ENCODE peak calls at places on chromosomes 13 and 19, in four cellular contexts. M is H1, V is K562, E is HepG2. F is an unnamed sample.

GRCh38 chr13:110818747-110819146 is 96.1 kb downstream of the ANKRD10 start:
- DNase-seq in E (no peak), M (peak; percentile 34), V (no peak), F (no peak)

GRCh38 chr13:102569488-102569887 is 27.3 kb upstream of the TPP2 start:
- DNase-seq in V (no peak), M (no peak), E (no peak), F (no peak)

GRCh38 chr19:47471733-47472457 is at the start of gene SLC8A2:
- DNase-seq in V (peak; percentile 97), M (peak; percentile 89), E (peak; percentile 52), F (peak; percentile 46)

GRCh38 chr19:45098521-45099464 is 5.8 kb downstream of the PPP1R37 start:
- DNase-seq in V (no peak), M (no peak), E (peak; percentile 40), F (peak; percentile 27)

GRCh38 chr13:21336609-21337008 is 122.5 kb downstream of the ZDHHC20 start:
- DNase-seq in V (no peak), E (no peak), M (no peak), F (no peak)

GRCh38 chr19:11745871-11746270 is 7.1 kb upstream of the ZNF823 start:
- DNase-seq in E (no peak), V (no peak), M (no peak), F (no peak)

GRCh38 chr19:57269515-57270250 is 10.6 kb upstream of the ZNF460 start:
- DNase-seq in M (no peak), V (peak; percentile 12), E (no peak), F (peak; percentile 34)

GRCh38 chr19:11418518-11419506 is at the start of gene RGL3:
- DNase-seq in E (no peak), V (peak; percentile 34), M (peak; percentile 90), F (no peak)

GRCh38 chr19:56866563-56866962 is 26.0 kb upstream of the PEG3 start:
- DNase-seq in V (no peak), M (no peak), E (no peak), F (no peak)

GRCh38 chr13:77981191-77981925 is 62.7 kb upstream of the EDNRB start:
- DNase-seq in M (no peak), V (no peak), E (no peak), F (peak; percentile 37)

GRCh38 chr13:40247845-40248244 is 418.6 kb downstream of the FOXO1 start:
- DNase-seq in V (no peak), M (no peak), E (no peak), F (no peak)

GRCh38 chr13:33015791-33016323 is 366 bp upstream of the KL start:
- DNase-seq in E (no peak), M (peak; percentile 57), V (no peak), F (no peak)

GRCh38 chr13:53920916-53921315 is 892.3 kb downstream of the OLFM4 start:
- DNase-seq in M (no peak), V (no peak), E (no peak), F (no peak)

GRCh38 chr19:3982701-3983541 is 2.3 kb downstream of the EEF2 start:
- DNase-seq in V (no peak), E (peak; percentile 41), M (peak; percentile 46), F (peak; percentile 12)

GRCh38 chr13:99013951-99014350 is 36.1 kb upstream of the DOCK9 start:
- DNase-seq in V (no peak), E (no peak), M (no peak), F (no peak)

GRCh38 chr13:72151241-72151640 is 284.2 kb upstream of the DACH1 start:
- DNase-seq in M (no peak), E (no peak), V (no peak), F (no peak)

GRCh38 chr13:30676672-30677071 is 58.7 kb upstream of the ALOX5AP start:
- DNase-seq in E (peak; percentile 26), M (no peak), V (no peak), F (peak; percentile 46)

GRCh38 chr19:4516939-4517300 is 1.4 kb downstream of the PLIN4 start:
- DNase-seq in V (no peak), E (no peak), M (no peak), F (no peak)

GRCh38 chr13:111399776-111400505 is 79.5 kb downstream of the TEX29 start:
- DNase-seq in V (no peak), E (no peak), M (no peak), F (no peak)

GRCh38 chr13:79079351-79079839 is 326.7 kb downstream of the RBM26 start:
- DNase-seq in M (no peak), E (no peak), V (no peak), F (no peak)

GRCh38 chr13:101785858-101786257 is 333.4 kb downstream of the ITGBL1 start:
- DNase-seq in V (no peak), M (peak; percentile 47), E (peak; percentile 17), F (no peak)

GRCh38 chr19:11505504-11506100 is at the start of gene ZNF653:
- DNase-seq in V (peak; percentile 97), M (peak; percentile 98), E (peak; percentile 89), F (peak; percentile 94)

DNA sequence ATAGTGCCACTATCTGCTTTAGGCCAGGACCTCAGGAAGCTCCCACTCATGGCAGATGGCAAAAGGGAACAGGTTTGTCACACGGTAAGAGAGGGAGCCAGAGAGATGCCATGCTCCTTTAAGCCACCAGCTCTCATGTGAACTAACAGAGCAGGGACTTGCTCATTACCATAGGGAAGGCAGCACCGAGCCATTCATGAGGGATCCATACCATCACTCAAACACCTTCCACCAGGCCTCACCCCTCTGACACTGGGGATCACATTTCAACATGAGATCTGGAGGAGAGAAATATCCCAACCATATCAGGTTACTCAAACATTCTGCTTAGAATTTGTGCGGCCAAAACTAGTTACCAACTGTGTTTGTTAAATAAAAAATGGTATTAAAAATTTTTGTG is 427.0 kb downstream of the UQCRFS1 start:
- DNase-seq in E (no peak), M (no peak), V (no peak), F (no peak)
- TF ChIP-seq MAX in E (no peak), M (no peak), V (no peak), F (no peak)

DNA sequence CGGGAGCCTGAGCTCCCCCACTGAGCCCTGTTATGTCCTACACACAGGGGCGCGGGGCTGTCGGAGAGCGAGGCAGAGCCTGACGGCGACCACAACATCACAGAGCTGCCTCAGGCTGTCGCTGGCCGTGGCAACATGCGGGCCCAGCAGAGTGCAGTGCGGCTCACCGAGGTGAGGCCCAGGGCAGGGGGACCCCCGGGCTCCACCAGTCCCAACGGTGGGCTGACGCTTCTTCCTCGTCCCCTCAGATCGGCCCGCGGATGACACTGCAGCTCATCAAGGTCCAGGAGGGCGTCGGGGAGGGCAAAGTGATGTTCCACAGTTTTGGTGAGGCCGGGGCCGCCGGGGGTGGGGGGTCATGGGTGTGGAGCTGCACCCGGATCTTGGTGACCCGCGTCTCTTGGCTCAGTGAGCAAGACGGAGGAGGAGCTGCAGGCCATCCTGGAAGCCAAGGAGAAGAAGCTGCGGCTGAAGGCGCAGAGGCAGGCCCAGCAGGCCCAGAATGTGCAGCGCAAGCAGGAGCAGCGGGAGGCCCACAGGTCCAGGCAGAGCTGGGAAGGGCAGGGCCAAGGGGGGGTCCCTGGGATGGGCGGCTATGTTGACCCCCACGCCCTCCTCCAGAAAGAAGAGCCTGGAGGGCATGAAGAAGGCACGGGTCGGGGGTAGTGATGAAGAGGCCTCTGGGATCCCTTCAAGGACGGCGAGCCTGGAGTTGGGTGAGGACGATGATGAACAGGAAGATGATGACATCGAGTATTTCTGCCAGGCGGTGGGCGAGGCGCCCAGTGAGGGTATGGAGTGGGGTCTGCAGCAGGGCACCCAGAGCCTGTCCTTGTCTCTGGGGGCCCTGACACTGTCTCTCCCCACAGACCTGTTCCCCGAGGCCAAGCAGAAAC is 1.2 kb upstream of the P2RY11 start:
- DNase-seq in M (no peak), V (no peak), E (no peak), F (no peak)
- TF ChIP-seq POLR2AphosphoS5 in M (no peak), V (no peak), E (no peak), F (no peak)

GRCh38 chr13:104657196-104657595 is 1591.0 kb upstream of the SLC10A2 start:
- DNase-seq in V (no peak), M (no peak), E (no peak), F (no peak)
- TF ChIP-seq JUN in V (no peak), M (no peak), E (no peak), F (no peak)

GRCh38 chr13:67229438-67230242 is 496 bp downstream of the PCDH9 start:
- DNase-seq in V (no peak), E (no peak), M (no peak), F (no peak)
- TF ChIP-seq MAX in V (no peak), E (no peak), M (no peak), F (no peak)

GRCh38 chr19:55146648-55147218 is 2.3 kb downstream of the TNNT1 start:
- DNase-seq in M (peak; percentile 88), V (peak; percentile 92), E (peak; percentile 25), F (no peak)
- TF ChIP-seq POLR2AphosphoS5 in M (no peak), V (no peak), E (no peak), F (no peak)

GRCh38 chr19:42092350-42092749 is 16.4 kb downstream of the ZNF574 start:
- DNase-seq in E (no peak), V (peak; percentile 39), M (peak; percentile 78), F (peak; percentile 92)
- TF ChIP-seq JUN in E (no peak), V (no peak), M (no peak), F (peak; percentile 23)

DNA sequence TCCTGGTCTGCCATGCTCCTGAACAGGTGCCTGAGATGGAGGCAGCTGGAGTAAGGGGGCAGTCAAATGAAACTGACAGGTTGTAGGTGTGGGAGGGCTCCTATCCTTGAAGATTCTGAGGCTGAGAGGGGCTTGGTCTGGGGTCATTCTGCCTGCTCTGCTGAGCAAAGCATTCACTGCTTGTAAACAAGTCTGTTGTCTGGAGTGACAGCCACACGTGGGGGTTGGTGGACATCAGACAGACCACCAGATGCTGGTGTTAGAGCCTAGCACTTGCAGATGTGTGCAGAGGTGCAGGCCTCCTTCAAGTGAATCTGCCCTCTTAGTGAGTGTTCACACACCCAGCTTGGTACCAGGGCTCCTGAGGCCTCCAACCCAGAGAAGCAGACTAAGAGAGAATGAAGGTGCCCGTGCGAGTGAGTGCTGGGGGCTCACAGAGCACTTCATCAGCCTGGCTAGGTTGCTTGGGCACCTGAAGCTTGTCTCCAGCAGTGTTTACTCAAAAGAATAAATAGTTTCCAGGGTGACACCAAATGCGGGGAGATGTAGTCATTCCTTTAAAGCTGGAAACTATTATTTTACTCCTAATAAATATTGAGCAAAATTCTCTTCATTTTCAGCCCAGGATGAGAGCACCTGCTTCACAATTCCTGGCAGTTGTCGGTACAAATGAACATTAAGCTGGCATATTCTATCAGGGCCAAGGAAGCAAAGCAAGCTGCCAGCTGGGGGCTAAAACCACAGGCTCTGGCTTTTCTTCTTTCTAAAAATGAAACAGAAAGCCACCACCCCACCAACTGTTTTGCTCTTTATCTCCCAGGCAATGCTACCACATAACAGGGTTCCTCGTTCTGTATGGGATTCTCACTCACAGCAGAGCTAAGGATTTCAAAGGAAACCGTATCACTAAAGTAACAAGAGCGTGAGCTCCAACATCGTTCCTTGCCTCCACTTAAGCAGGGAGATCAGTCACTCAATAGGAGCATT is 82.3 kb downstream of the RNASEH2B start:
- DNase-seq in E (no peak), V (no peak), M (no peak), F (no peak)
- TF ChIP-seq MAX in E (no peak), V (no peak), M (no peak), F (no peak)

DNA sequence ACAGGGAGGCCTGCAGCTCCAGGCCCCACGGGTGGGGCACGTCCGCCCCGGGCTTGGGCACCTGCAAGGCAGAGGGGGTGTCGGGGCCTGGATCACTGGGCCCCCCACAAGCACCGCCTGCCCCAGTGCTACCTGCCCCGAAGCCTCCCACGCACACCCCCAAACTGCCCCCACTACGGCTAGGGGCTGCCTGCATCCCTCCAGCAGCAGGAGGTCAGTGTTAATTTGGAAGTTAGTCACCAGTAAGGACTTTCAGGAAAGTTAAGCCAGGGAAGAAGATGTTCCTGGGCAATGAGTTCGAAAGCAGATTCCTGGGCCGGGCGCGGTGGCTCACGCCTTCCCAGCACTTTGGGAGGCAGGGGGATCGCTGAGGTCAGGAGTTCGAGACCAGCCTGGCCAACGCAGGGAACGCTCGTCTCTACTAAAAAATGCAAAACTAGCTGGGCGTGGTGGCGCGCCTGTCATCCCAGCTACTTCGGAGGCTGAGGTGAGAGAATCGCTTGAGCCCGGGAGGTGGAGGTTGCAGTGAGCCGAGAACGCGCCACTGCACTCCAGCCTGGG is 5.5 kb downstream of the PEAK3 start:
- DNase-seq in E (no peak), V (no peak), M (no peak), F (no peak)
- TF ChIP-seq POLR2AphosphoS5 in E (no peak), V (no peak), M (no peak), F (no peak)